ENCODE peak calls at places on chromosomes 4 and X, in nine cellular contexts. O, I, Y, R, G, K, X, F and M are unnamed samples.

GRCh38 chrX:150361777-150362351 is 1.3 kb upstream of the MAMLD1 start:
- DNase-seq in O (no peak), I (no peak), Y (no peak), R (no peak), G (no peak), K (no peak), X (no peak), F (no peak), M (no peak)

GRCh38 chrX:15989716-15990115 is 133.6 kb upstream of the GRPR start:
- DNase-seq in O (no peak), I (no peak), Y (no peak), R (no peak), G (no peak), K (no peak), X (no peak), F (no peak), M (no peak)

GRCh38 chrX:13778916-13779315 is 38.0 kb downstream of the GPM6B start:
- DNase-seq in O (no peak), I (no peak), Y (no peak), R (no peak), G (no peak), K (no peak), X (peak), F (no peak), M (peak)

GRCh38 chr4:189912170-189912569 is 28.5 kb upstream of the FRG1 start:
- DNase-seq in O (no peak), I (no peak), Y (no peak), R (no peak), G (no peak), K (no peak), X (no peak), F (no peak), M (no peak)

GRCh38 chr4:138188406-138189084 is 53.6 kb downstream of the SLC7A11 start:
- DNase-seq in O (no peak), I (no peak), Y (no peak), R (no peak), G (no peak), K (no peak), X (no peak), F (no peak), M (no peak)

GRCh38 chr4:13984996-13985780 is 357.7 kb upstream of the BOD1L1 start:
- DNase-seq in O (no peak), I (no peak), Y (peak), R (no peak), G (no peak), K (peak), X (peak), F (no peak), M (peak)

GRCh38 chrX:134258202-134258601 is 21.2 kb downstream of the CCDC160 start:
- DNase-seq in O (no peak), I (no peak), Y (no peak), R (no peak), G (no peak), K (no peak), X (no peak), F (no peak), M (no peak)

GRCh38 chr4:3781193-3781886 is 15.2 kb downstream of the ADRA2C start:
- DNase-seq in O (no peak), I (no peak), Y (no peak), R (no peak), G (no peak), K (no peak), X (no peak), F (no peak), M (no peak)

GRCh38 chr4:110104661-110105060 is 93.8 kb downstream of the ELOVL6 start:
- DNase-seq in O (peak), I (no peak), Y (no peak), R (no peak), G (no peak), K (no peak), X (no peak), F (no peak), M (no peak)

GRCh38 chr4:152640058-152640921 is 39.5 kb downstream of the TMEM154 start:
- DNase-seq in O (peak), I (no peak), Y (peak), R (no peak), G (no peak), K (no peak), X (peak), F (no peak), M (no peak)

GRCh38 chrX:84044051-84044450 is 143.9 kb downstream of the RPS6KA6 start:
- DNase-seq in O (no peak), I (no peak), Y (no peak), R (no peak), G (no peak), K (no peak), X (no peak), F (no peak), M (no peak)

GRCh38 chr4:165765053-165765452 is 108.0 kb upstream of the TLL1 start:
- DNase-seq in O (no peak), I (no peak), Y (peak), R (no peak), G (no peak), K (no peak), X (no peak), F (no peak), M (no peak)

GRCh38 chr4:87007345-87008181 is 72.8 kb downstream of the AFF1 start:
- DNase-seq in O (no peak), I (no peak), Y (peak), R (peak), G (no peak), K (no peak), X (peak), F (peak), M (no peak)

GRCh38 chr4:8077181-8078108 is 81.2 kb downstream of the ABLIM2 start:
- DNase-seq in O (no peak), I (no peak), Y (no peak), R (no peak), G (no peak), K (no peak), X (no peak), F (no peak), M (no peak)

GRCh38 chr4:7199771-7200441 is 7.6 kb downstream of the SORCS2 start:
- DNase-seq in O (no peak), I (no peak), Y (no peak), R (peak), G (no peak), K (no peak), X (no peak), F (no peak), M (no peak)

GRCh38 chr4:85603437-85604336 is 128.7 kb downstream of the ARHGAP24 start:
- DNase-seq in O (no peak), I (no peak), Y (no peak), R (no peak), G (no peak), K (peak), X (peak), F (no peak), M (no peak)

GRCh38 chr4:5361968-5362367 is 310.7 kb downstream of the STK32B start:
- DNase-seq in O (no peak), I (no peak), Y (no peak), R (no peak), G (no peak), K (no peak), X (peak), F (no peak), M (no peak)

GRCh38 chr4:55996611-55997010 is 47.9 kb downstream of the CEP135 start:
- DNase-seq in O (no peak), I (no peak), Y (no peak), R (no peak), G (no peak), K (no peak), X (no peak), F (no peak), M (no peak)

GRCh38 chr4:80540785-80541469 is 205.4 kb downstream of the CFAP299 start:
- DNase-seq in O (no peak), I (no peak), Y (no peak), R (no peak), G (no peak), K (no peak), X (no peak), F (no peak), M (no peak)

GRCh38 chr4:185998791-185999190 is 70.2 kb upstream of the TLR3 start:
- DNase-seq in O (no peak), I (no peak), Y (no peak), R (no peak), G (no peak), K (no peak), X (no peak), F (no peak), M (no peak)

GRCh38 chrX:40411350-40412111 is 169.2 kb upstream of the ATP6AP2 start:
- DNase-seq in O (no peak), I (no peak), Y (no peak), R (no peak), G (no peak), K (no peak), X (no peak), F (no peak), M (no peak)

GRCh38 chrX:106481341-106481740 is 130.4 kb upstream of the RADX start:
- DNase-seq in O (peak), I (no peak), Y (peak), R (no peak), G (no peak), K (no peak), X (peak), F (peak), M (peak)

GRCh38 chr4:142815834-142816233 is 30.3 kb downstream of the INPP4B start:
- DNase-seq in O (peak), I (no peak), Y (peak), R (no peak), G (no peak), K (peak), X (peak), F (peak), M (peak)